ENCODE peak calls at places on chromosomes 5 and 9, in eight cellular contexts. S, M, Y, V, Q, H, K and E are unnamed samples. For H3K4me1, the result is how much of the 10 kb centered on the place peaks cover.

GRCh38 chr9:124347206-124347967 is 67.9 kb downstream of the PSMB7 start:
- DNase-seq in H (no peak), Q (no peak), K (no peak), V (peak), M (no peak), Y (no peak), S (no peak), E (no peak)

GRCh38 chr5:180212363-180213255 is 3.6 kb upstream of the RASGEF1C start:
- DNase-seq in Q (no peak), S (peak), M (no peak), K (no peak), H (no peak), Y (no peak), V (no peak), E (no peak)

GRCh38 chr9:35920004-35920658 is 10.8 kb downstream of the SPAAR start:
- DNase-seq in K (no peak), Q (no peak), M (no peak), H (no peak), V (no peak), S (no peak), Y (no peak), E (no peak)

GRCh38 chr9:72883867-72884266 is 69.0 kb downstream of the ALDH1A1 start:
- DNase-seq in V (no peak), K (no peak), M (no peak), Y (no peak), Q (no peak), S (no peak), H (no peak), E (no peak)

GRCh38 chr5:96075579-96076289 is 114.1 kb upstream of the ELL2 start:
- DNase-seq in S (no peak), V (no peak), Q (no peak), K (no peak), M (no peak), H (no peak), Y (no peak), E (no peak)

GRCh38 chr9:2478421-2478820 is 143.2 kb upstream of the VLDLR start:
- DNase-seq in S (no peak), H (no peak), Q (no peak), K (no peak), M (no peak), V (no peak), Y (no peak), E (no peak)

GRCh38 chr9:91138760-91139159 is 223.0 kb downstream of the AUH start:
- DNase-seq in Y (no peak), H (no peak), V (no peak), K (no peak), M (no peak), Q (no peak), S (peak), E (no peak)

GRCh38 chr9:80664327-80665210 is 1024.8 kb downstream of the TLE1 start:
- DNase-seq in H (no peak), K (no peak), M (no peak), Y (no peak), V (no peak), Q (no peak), S (peak), E (no peak)

GRCh38 chr9:98610196-98610595 is 98.5 kb downstream of the GABBR2 start:
- DNase-seq in Q (no peak), H (no peak), V (no peak), Y (no peak), M (no peak), S (peak), K (no peak), E (no peak)

GRCh38 chr5:67581203-67581602 is 384.6 kb upstream of the CD180 start:
- DNase-seq in H (no peak), V (no peak), Q (no peak), S (no peak), M (no peak), Y (no peak), K (no peak), E (no peak)

GRCh38 chr5:64505769-64506566 is at the start of gene RGS7BP:
- DNase-seq in Y (no peak), V (peak), H (no peak), K (peak), M (no peak), S (peak), Q (peak), E (peak)

GRCh38 chr5:163712011-163712410 is 206.6 kb downstream of the MAT2B start:
- DNase-seq in Q (no peak), H (no peak), S (peak), K (no peak), Y (no peak), V (no peak), M (no peak), E (no peak)

GRCh38 chr5:73626814-73627313 is 868 bp downstream of the ARHGEF28 start:
- DNase-seq in M (no peak), Y (no peak), H (no peak), K (no peak), Q (no peak), V (no peak), S (no peak), E (no peak)

GRCh38 chr5:73629456-73629855 is 3.5 kb downstream of the ARHGEF28 start:
- DNase-seq in Y (no peak), Q (no peak), V (no peak), S (no peak), M (no peak), H (no peak), K (no peak), E (no peak)

GRCh38 chr5:73631500-73631899 is 5.5 kb downstream of the ARHGEF28 start:
- DNase-seq in Q (no peak), Y (no peak), M (no peak), H (no peak), K (no peak), V (no peak), S (no peak), E (no peak)

GRCh38 chr5:73633060-73633459 is 7.1 kb downstream of the ARHGEF28 start:
- DNase-seq in Q (no peak), V (no peak), K (peak), M (no peak), S (no peak), H (no peak), Y (no peak), E (no peak)

DNA sequence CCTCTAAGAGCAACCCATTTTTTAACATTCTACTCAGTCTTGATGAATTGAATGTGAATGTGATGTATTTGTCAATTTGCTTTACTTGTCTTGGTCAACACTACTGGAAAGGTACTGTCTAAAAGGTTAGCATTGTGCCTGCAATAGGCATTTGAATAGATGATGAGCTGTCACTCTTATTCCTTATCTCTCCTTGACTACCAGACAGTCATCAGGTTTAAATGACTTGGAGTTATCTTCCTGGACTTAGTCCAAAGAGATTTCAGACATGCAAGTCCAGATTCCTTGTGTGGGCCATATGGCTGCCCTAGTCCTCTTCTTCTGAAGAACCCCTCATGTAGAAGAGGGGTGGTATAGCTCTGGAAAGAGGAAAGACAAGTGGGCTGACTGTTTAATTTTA is 4.8 kb downstream of the ARHGEF28 start:
- DNase-seq in Q (no peak), V (no peak), Y (no peak), K (no peak), S (no peak), H (no peak), M (no peak), E (no peak)
- H3K4me1 ChIP-seq in Q (under half), V (under half), Y (under half), K (under half), S (under half), H (under half), M (under half), E (under half)

GRCh38 chr5:151675225-151675955 is 11.3 kb downstream of the SPARC start:
- DNase-seq in Y (no peak), S (peak), K (peak), Q (no peak), H (no peak), M (no peak), V (no peak), E (no peak)

GRCh38 chr5:151670074-151670686 is 16.5 kb downstream of the SPARC start:
- DNase-seq in Y (no peak), V (no peak), H (no peak), S (peak), M (no peak), K (no peak), Q (no peak), E (no peak)

GRCh38 chr5:151670953-151671636 is 15.6 kb downstream of the SPARC start:
- DNase-seq in Y (no peak), Q (no peak), V (no peak), S (peak), K (no peak), M (no peak), H (no peak), E (no peak)

GRCh38 chr5:151673421-151673820 is 13.3 kb downstream of the SPARC start:
- DNase-seq in V (no peak), S (no peak), H (no peak), K (no peak), Q (no peak), Y (no peak), M (no peak), E (no peak)

DNA sequence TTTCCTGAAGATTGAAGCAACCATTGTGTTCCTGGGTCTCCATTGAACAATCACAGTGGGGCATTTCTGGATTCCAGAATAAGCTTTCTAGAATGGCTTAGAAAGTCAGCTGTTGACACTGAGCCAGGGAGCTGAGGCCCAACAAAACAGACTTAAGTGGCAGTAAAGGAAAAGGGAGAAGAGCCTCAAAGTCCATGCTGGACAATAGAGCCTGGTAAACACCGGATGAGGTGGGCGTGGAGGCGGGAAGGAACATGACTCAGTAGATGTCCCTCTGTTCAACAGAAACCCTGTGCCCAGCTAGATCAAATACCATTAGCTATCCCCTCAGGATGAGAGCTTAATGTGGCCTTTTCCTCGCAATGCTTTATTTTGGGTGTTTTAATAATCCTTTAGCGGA is 14.7 kb downstream of the SPARC start:
- DNase-seq in K (no peak), S (peak), Y (no peak), H (no peak), V (no peak), Q (peak), M (no peak), E (no peak)
- H3K4me1 ChIP-seq in K (under half), S (half or more), Y (under half), H (under half), V (half or more), Q (half or more), M (under half), E (half or more)

DNA sequence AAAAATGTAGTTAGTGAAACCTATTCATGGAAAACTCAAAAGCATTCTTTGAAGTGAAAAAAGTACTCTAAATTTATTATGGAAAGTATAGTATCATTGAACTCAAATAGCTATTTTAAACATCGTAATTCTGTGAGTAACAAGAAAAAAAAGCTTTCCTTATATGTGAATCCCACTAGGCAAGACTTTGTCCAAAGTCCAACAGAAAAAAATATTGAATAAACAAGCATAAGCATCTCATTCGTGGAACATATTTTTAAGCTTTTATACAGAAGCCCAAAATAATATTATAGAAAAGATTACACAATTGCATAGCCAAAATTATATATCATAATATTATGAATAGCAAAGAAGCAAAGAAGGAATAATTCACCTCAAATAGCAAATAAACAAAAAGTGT is 79.4 kb upstream of the IFNE start:
- DNase-seq in V (no peak), H (no peak), S (no peak), Q (no peak), K (no peak), M (no peak), Y (no peak), E (no peak)
- H3K4me1 ChIP-seq in V (under half), H (under half), S (under half), Q (under half), K (under half), M (under half), Y (under half), E (under half)

DNA sequence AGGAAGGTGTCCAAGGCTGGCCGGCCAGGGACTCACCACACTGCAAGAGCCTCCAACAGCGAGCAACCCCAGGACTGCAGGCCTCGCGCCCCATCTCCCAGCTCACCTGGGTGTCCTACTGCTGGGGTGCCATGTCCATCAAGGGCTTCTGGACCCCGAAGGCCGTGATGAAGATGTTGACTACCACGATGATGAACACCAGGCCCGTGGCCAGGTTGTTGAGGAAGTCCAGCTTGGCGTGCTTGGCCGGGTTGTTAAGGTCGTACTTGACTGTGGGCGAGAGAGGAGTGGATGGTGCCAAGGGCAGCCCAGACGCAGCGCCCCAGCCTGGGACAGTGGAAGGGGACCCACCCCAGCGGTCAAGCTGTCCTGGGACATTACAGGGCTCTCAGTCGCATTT is 9.3 kb downstream of the NINJ1 start:
- DNase-seq in H (no peak), Q (no peak), V (no peak), K (no peak), S (no peak), Y (no peak), M (no peak), E (no peak)
- H3K4me1 ChIP-seq in H (under half), Q (under half), V (half or more), K (under half), S (under half), Y (under half), M (under half), E (under half)

GRCh38 chr9:698276-698675 is 143.2 kb upstream of the DMRT1 start:
- DNase-seq in S (peak), M (no peak), Y (no peak), K (no peak), H (no peak), Q (no peak), V (no peak), E (peak)

GRCh38 chr9:696332-697090 is 145.0 kb upstream of the DMRT1 start:
- DNase-seq in S (peak), K (no peak), H (no peak), Q (peak), V (peak), M (no peak), Y (no peak), E (peak)

GRCh38 chr9:699396-699795 is 142.1 kb upstream of the DMRT1 start:
- DNase-seq in Y (no peak), S (peak), M (no peak), K (no peak), H (no peak), Q (no peak), V (no peak), E (peak)

GRCh38 chr9:700365-701282 is 140.9 kb upstream of the DMRT1 start:
- DNase-seq in M (no peak), S (no peak), V (no peak), H (no peak), Y (no peak), K (no peak), Q (no peak), E (no peak)

GRCh38 chr9:698937-699336 is 142.6 kb upstream of the DMRT1 start:
- DNase-seq in Y (no peak), M (no peak), H (no peak), V (no peak), Q (no peak), S (no peak), K (no peak), E (no peak)
- H3K4me1 ChIP-seq in Y (under half), M (under half), H (under half), V (half or more), Q (under half), S (under half), K (under half), E (half or more)

GRCh38 chr5:123752576-123752975 is 240.6 kb downstream of the CSNK1G3 start:
- DNase-seq in H (no peak), K (no peak), S (peak), M (no peak), V (no peak), Q (no peak), Y (no peak), E (peak)

GRCh38 chr5:123755587-123756324 is 243.8 kb downstream of the CSNK1G3 start:
- DNase-seq in Q (no peak), Y (no peak), V (no peak), H (no peak), S (peak), K (no peak), M (no peak), E (peak)

GRCh38 chr5:123754167-123754840 is 242.3 kb downstream of the CSNK1G3 start:
- DNase-seq in M (no peak), S (peak), Q (no peak), V (no peak), K (no peak), H (no peak), Y (no peak), E (peak)

GRCh38 chr5:123754903-123755302 is 242.9 kb downstream of the CSNK1G3 start:
- DNase-seq in H (no peak), K (no peak), V (no peak), Q (no peak), Y (no peak), S (peak), M (no peak), E (peak)

GRCh38 chr5:123753349-123754166 is 241.6 kb downstream of the CSNK1G3 start:
- DNase-seq in Q (no peak), S (no peak), M (no peak), H (no peak), K (no peak), V (no peak), Y (no peak), E (no peak)
- H3K4me1 ChIP-seq in Q (under half), S (under half), M (under half), H (under half), K (under half), V (under half), Y (under half), E (under half)